ENCODE peak calls at places on chromosomes 6 and 20, in ten cellular contexts. Z is hypothalamus; L is activated CD4-positive, alpha-beta T cell treated with anti-CD3 and anti-CD28 coated beads, Interleukin-2, amount 50 U/mL, for 24 hours; B is GM12892; O is iPS DF 19.7; W is stimulated activated CD4-positive, alpha-beta T cell treated with anti-CD3 and anti-CD28 coated beads, Interleukin-12 subunit alpha, Interleukin-12 subunit beta, amount 100 ng/mL, for 48 hours; E is SK-N-SH; M is H7; R is activated CD8-positive, alpha-beta T cell treated with anti-CD3 and anti-CD28 coated beads, Interleukin-2, amount 10 ng/mL, durations not matched to agents 7 days and 5 days; D is omental fat pad. Q is an unnamed sample.

GRCh38 chr6:4059115-4059777 is 19.7 kb downstream of the FAM217A start:
- DNase-seq in Z (no peak), L (peak), B (no peak), O (no peak), W (peak), E (no peak), M (no peak), R (peak), D (no peak), Q (no peak)

GRCh38 chr6:89082439-89082838 is 1.9 kb downstream of the PNRC1 start:
- DNase-seq in Z (no peak), L (peak), B (no peak), O (no peak), W (no peak), E (no peak), M (no peak), R (peak), D (no peak), Q (no peak)

GRCh38 chr6:167893416-167893815 is 66.7 kb downstream of the AFDN start:
- DNase-seq in Z (no peak), L (no peak), B (no peak), O (peak), W (no peak), E (no peak), M (no peak), R (no peak), D (no peak), Q (no peak)

GRCh38 chr6:6569043-6569442 is 19.5 kb upstream of the LY86 start:
- DNase-seq in Z (no peak), L (no peak), B (no peak), O (no peak), W (no peak), E (no peak), M (no peak), R (no peak), D (no peak), Q (no peak)

GRCh38 chr6:127854009-127854408 is 46.8 kb downstream of the THEMIS start:
- DNase-seq in Z (no peak), L (no peak), B (no peak), O (no peak), W (no peak), E (no peak), M (no peak), R (no peak), D (no peak), Q (no peak)

GRCh38 chr6:163962627-163963117 is 548.2 kb downstream of the QKI start:
- DNase-seq in Z (no peak), L (no peak), B (no peak), O (no peak), W (no peak), E (no peak), M (no peak), R (no peak), D (no peak), Q (no peak)

GRCh38 chr6:9933674-9934073 is 481.2 kb downstream of the TFAP2A start:
- DNase-seq in Z (no peak), L (no peak), B (no peak), O (no peak), W (no peak), E (no peak), M (no peak), R (no peak), D (no peak), Q (no peak)

GRCh38 chr6:18260448-18261106 is 3.8 kb downstream of the DEK start:
- DNase-seq in Z (no peak), L (no peak), B (no peak), O (no peak), W (peak), E (no peak), M (no peak), R (peak), D (no peak), Q (no peak)

GRCh38 chr6:151417477-151417876 is 26.1 kb upstream of the ZBTB2 start:
- DNase-seq in Z (no peak), L (no peak), B (no peak), O (no peak), W (no peak), E (no peak), M (no peak), R (no peak), D (no peak), Q (no peak)

GRCh38 chr6:122025104-122025503 is 374.3 kb upstream of the HSF2 start:
- DNase-seq in Z (no peak), L (no peak), B (no peak), O (no peak), W (no peak), E (no peak), M (no peak), R (no peak), D (no peak), Q (no peak)

GRCh38 chr6:159086033-159086618 is 41.3 kb upstream of the TAGAP start:
- DNase-seq in Z (no peak), L (no peak), B (no peak), O (no peak), W (no peak), E (no peak), M (no peak), R (peak), D (no peak), Q (no peak)

GRCh38 chr6:111711476-111711875 is 105.8 kb upstream of the TRAF3IP2 start:
- DNase-seq in Z (peak), L (no peak), B (no peak), O (no peak), W (no peak), E (peak), M (peak), R (no peak), D (no peak), Q (peak)

GRCh38 chr20:42161228-42161829 is 543.2 kb upstream of the CHD6 start:
- DNase-seq in Z (no peak), L (no peak), B (no peak), O (no peak), W (no peak), E (no peak), M (peak), R (no peak), D (no peak), Q (no peak)

GRCh38 chr20:46054606-46055005 is 25.6 kb downstream of the SLC12A5 start:
- DNase-seq in Z (no peak), L (no peak), B (no peak), O (no peak), W (no peak), E (no peak), M (no peak), R (no peak), D (no peak), Q (no peak)

GRCh38 chr6:89270951-89271721 is 44.0 kb downstream of the GABRR2 start:
- DNase-seq in Z (no peak), L (no peak), B (no peak), O (no peak), W (no peak), E (no peak), M (no peak), R (no peak), D (no peak), Q (no peak)

Q was measured in amygdala.